ENCODE peak calls at places on chromosomes 16 and 17, in six cellular contexts. R is GM04504; E is stimulated activated CD4-positive, alpha-beta T cell treated with anti-CD3 and anti-CD28 coated beads, Interleukin-4, amount 100 ng/mL, for 24 hours; V is NCI-H1105 treated with DMSO at 0.1 percent for 48 hours; K is foreskin fibroblast; T is activated T-helper 9 cell treated with anti-CD3 and anti-CD28 coated beads, Interleukin-2, amount 50 U/mL, for 16 hours. B is an unnamed sample.

GRCh38 chr16:19753815-19754643 is 36.0 kb downstream of the IQCK start:
- DNase-seq in R (no peak), E (no peak), V (no peak), K (no peak), T (no peak), B (peak)

GRCh38 chr17:63140255-63140654 is 174.2 kb downstream of the TANC2 start:
- DNase-seq in R (peak), E (no peak), V (peak), K (peak), T (no peak), B (no peak)

GRCh38 chr16:87581867-87582220 is 20.5 kb upstream of the JPH3 start:
- DNase-seq in R (peak), E (no peak), V (no peak), K (peak), T (no peak), B (peak)

GRCh38 chr17:20948984-20949777 is 93.6 kb downstream of the USP22 start:
- DNase-seq in R (no peak), E (peak), V (no peak), K (no peak), T (no peak), B (no peak)

GRCh38 chr17:15377608-15378007 is 36.2 kb upstream of the TEKT3 start:
- DNase-seq in R (peak), E (no peak), V (no peak), K (peak), T (no peak), B (no peak)

GRCh38 chr16:46882304-46882939 is 1.7 kb upstream of the GPT2 start:
- DNase-seq in R (no peak), E (no peak), V (no peak), K (no peak), T (no peak), B (no peak)

GRCh38 chr16:52364500-52364899 is 182.4 kb downstream of the TOX3 start:
- DNase-seq in R (no peak), E (no peak), V (no peak), K (no peak), T (no peak), B (no peak)

GRCh38 chr17:43169561-43170139 is 1.4 kb upstream of the NBR1 start:
- DNase-seq in R (no peak), E (peak), V (no peak), K (peak), T (no peak), B (no peak)

GRCh38 chr17:38851434-38851833 is 2.1 kb downstream of the RPL23 start:
- DNase-seq in R (no peak), E (no peak), V (no peak), K (no peak), T (no peak), B (no peak)

GRCh38 chr16:4214215-4214621 is 27.7 kb downstream of the SRL start:
- DNase-seq in R (peak), E (no peak), V (no peak), K (peak), T (no peak), B (no peak)

GRCh38 chr17:80348551-80349436 is 66.2 kb upstream of the ENDOV start:
- DNase-seq in R (peak), E (no peak), V (no peak), K (peak), T (no peak), B (no peak)

GRCh38 chr17:64358261-64358788 is 32.3 kb downstream of the PECAM1 start:
- DNase-seq in R (no peak), E (no peak), V (peak), K (peak), T (no peak), B (no peak)

GRCh38 chr17:78559749-78560368 is 17.3 kb downstream of the DNAH17 start:
- DNase-seq in R (no peak), E (no peak), V (no peak), K (no peak), T (no peak), B (no peak)

GRCh38 chr16:30076276-30076791 is 540 bp downstream of the PPP4C start:
- DNase-seq in R (no peak), E (no peak), V (no peak), K (peak), T (no peak), B (no peak)

GRCh38 chr16:14179116-14179515 is 108.0 kb downstream of the MRTFB start:
- DNase-seq in R (no peak), E (no peak), V (no peak), K (peak), T (no peak), B (no peak)

GRCh38 chr16:8958344-8958808 is 5.3 kb downstream of the USP7 start:
- DNase-seq in R (peak), E (peak), V (no peak), K (peak), T (no peak), B (no peak)

GRCh38 chr17:10772425-10773380 is 31.2 kb downstream of the TMEM238L start:
- DNase-seq in R (no peak), E (peak), V (no peak), K (peak), T (no peak), B (no peak)

GRCh38 chr17:15999974-16000827 is 577 bp downstream of the TTC19 start:
- DNase-seq in R (no peak), E (no peak), V (peak), K (peak), T (no peak), B (no peak)

GRCh38 chr16:85451646-85452363 is 161.3 kb upstream of the GSE1 start:
- DNase-seq in R (no peak), E (no peak), V (peak), K (no peak), T (no peak), B (no peak)

GRCh38 chr17:50675627-50676026 is 32.1 kb downstream of the ANKRD40 start:
- DNase-seq in R (no peak), E (no peak), V (no peak), K (no peak), T (no peak), B (no peak)

GRCh38 chr17:45371414-45372324 is 54.8 kb upstream of the MAP3K14 start:
- DNase-seq in R (peak), E (peak), V (no peak), K (peak), T (peak), B (peak)

GRCh38 chr16:24737391-24737871 is 8.0 kb downstream of the TNRC6A start:
- DNase-seq in R (no peak), E (no peak), V (no peak), K (peak), T (no peak), B (peak)

GRCh38 chr17:79457889-79458288 is 153.0 kb downstream of the RBFOX3 start:
- DNase-seq in R (no peak), E (no peak), V (no peak), K (no peak), T (no peak), B (no peak)

GRCh38 chr17:64300566-64300965 is 37.5 kb upstream of the TEX2 start:
- DNase-seq in R (no peak), E (no peak), V (no peak), K (no peak), T (no peak), B (no peak)